ENCODE peak calls at places on chromosome 9, in nine cellular contexts. D is activated T-cell treated with anti-CD3 and anti-CD28 coated beads, Interleukin-2, amount 50 U/mL, for 4 hours; E is WERI-Rb-1; L is stimulated activated CD4-positive, alpha-beta T cell treated with anti-CD3 and anti-CD28 coated beads, Interleukin-1b, Interleukin-23, amount 100 ng/mL, for 24 hours; O is frontal cortex; J is mesenteric fat pad; G is activated effector memory CD4-positive, alpha-beta T cell treated with anti-CD3 and anti-CD28 coated beads, Interleukin-2, amount 50 U/mL, for 16 hours; W is A549; Z is NCI-H460. C is an unnamed sample.

GRCh38 chr9:108580021-108580439 is 275.8 kb downstream of the ACTL7B start:
- DNase-seq in D (no peak), E (no peak), L (no peak), O (no peak), J (no peak), G (no peak), W (peak; percentile 81), Z (peak; percentile 59), C (no peak)

GRCh38 chr9:107390319-107390718 is 99.2 kb downstream of the KLF4 start:
- DNase-seq in D (no peak), E (no peak), L (no peak), O (no peak), J (no peak), G (no peak), W (no peak), Z (no peak), C (no peak)

GRCh38 chr9:113523421-113524141 is 60.1 kb downstream of the RGS3 start:
- DNase-seq in D (peak; percentile 60), E (no peak), L (peak; percentile 77), O (no peak), J (no peak), G (peak; percentile 89), W (no peak), Z (no peak), C (no peak)

GRCh38 chr9:98099346-98099745 is 19.7 kb downstream of the TRIM14 start:
- DNase-seq in D (no peak), E (no peak), L (no peak), O (no peak), J (no peak), G (peak; percentile 72), W (no peak), Z (no peak), C (no peak)

GRCh38 chr9:9752722-9753121 is 860.1 kb downstream of the PTPRD start:
- DNase-seq in D (no peak), E (no peak), L (no peak), O (no peak), J (no peak), G (no peak), W (no peak), Z (no peak), C (no peak)

GRCh38 chr9:3045153-3045552 is 201.3 kb upstream of the PUM3 start:
- DNase-seq in D (no peak), E (peak; percentile 35), L (no peak), O (no peak), J (no peak), G (no peak), W (no peak), Z (no peak), C (no peak)

GRCh38 chr9:37036237-37037136 is 2.4 kb upstream of the PAX5 start:
- DNase-seq in D (peak; percentile 38), E (no peak), L (no peak), O (no peak), J (no peak), G (peak; percentile 80), W (no peak), Z (no peak), C (no peak)

GRCh38 chr9:129350143-129350935 is 172.3 kb upstream of the IER5L start:
- DNase-seq in D (no peak), E (no peak), L (no peak), O (no peak), J (no peak), G (no peak), W (no peak), Z (no peak), C (no peak)

GRCh38 chr9:114288233-114289051 is 34.5 kb upstream of the ORM1 start:
- DNase-seq in D (no peak), E (peak; percentile 63), L (no peak), O (no peak), J (peak; percentile 81), G (peak; percentile 41), W (peak; percentile 56), Z (no peak), C (no peak)